ENCODE peak calls at places on chromosomes 12 and 14, in eight cellular contexts. E is stomach, V is breast epithelium, L is suprapubic skin, P is sigmoid colon, J is endothelial cell of umbilical vein, X is prostate gland, M is vagina. U is an unnamed sample.

GRCh38 chr12:108566452-108566851 is 4.1 kb downstream of the ISCU start:
- DNase-seq in X (no peak), J (no peak), L (no peak), M (no peak), P (no peak), V (no peak), E (no peak), U (peak)

GRCh38 chr12:58668831-58669230 is 251.5 kb downstream of the LRIG3 start:
- DNase-seq in X (no peak), V (no peak), L (no peak), P (no peak), M (no peak), J (no peak), E (no peak), U (no peak)

GRCh38 chr12:126742326-126742725 is 1524.6 kb upstream of the TMEM132C start:
- DNase-seq in X (no peak), E (no peak), J (no peak), P (no peak), L (no peak), M (no peak), V (no peak), U (no peak)

GRCh38 chr12:92745874-92746553 is 43.2 kb downstream of the PLEKHG7 start:
- DNase-seq in X (no peak), P (peak), V (no peak), J (peak), E (peak), M (peak), L (peak), U (peak)

GRCh38 chr12:110349521-110350151 is 53.9 kb downstream of the ANAPC7 start:
- DNase-seq in P (no peak), V (no peak), L (no peak), E (no peak), J (no peak), X (no peak), M (no peak), U (no peak)

GRCh38 chr14:105088812-105089745 is 23.8 kb upstream of the GPR132 start:
- DNase-seq in V (no peak), P (peak), E (peak), L (peak), M (peak), J (no peak), X (no peak), U (no peak)

GRCh38 chr12:31322651-31323248 is 3.2 kb downstream of the SINHCAF start:
- DNase-seq in M (no peak), X (peak), E (no peak), P (no peak), J (peak), L (no peak), V (no peak), U (no peak)

GRCh38 chr12:116524964-116525379 is 34.2 kb upstream of the MAP1LC3B2 start:
- DNase-seq in E (no peak), L (no peak), X (no peak), V (no peak), P (no peak), M (no peak), J (no peak), U (no peak)

GRCh38 chr12:121536929-121537813 is 43.7 kb downstream of the KDM2B start:
- DNase-seq in V (peak), L (peak), J (peak), X (peak), P (peak), E (peak), M (no peak), U (peak)
- TF ChIP-seq POLR2AphosphoS5 in V (no peak), L (no peak), J (peak), X (peak), P (peak), E (peak), M (peak), U (peak)

DNA sequence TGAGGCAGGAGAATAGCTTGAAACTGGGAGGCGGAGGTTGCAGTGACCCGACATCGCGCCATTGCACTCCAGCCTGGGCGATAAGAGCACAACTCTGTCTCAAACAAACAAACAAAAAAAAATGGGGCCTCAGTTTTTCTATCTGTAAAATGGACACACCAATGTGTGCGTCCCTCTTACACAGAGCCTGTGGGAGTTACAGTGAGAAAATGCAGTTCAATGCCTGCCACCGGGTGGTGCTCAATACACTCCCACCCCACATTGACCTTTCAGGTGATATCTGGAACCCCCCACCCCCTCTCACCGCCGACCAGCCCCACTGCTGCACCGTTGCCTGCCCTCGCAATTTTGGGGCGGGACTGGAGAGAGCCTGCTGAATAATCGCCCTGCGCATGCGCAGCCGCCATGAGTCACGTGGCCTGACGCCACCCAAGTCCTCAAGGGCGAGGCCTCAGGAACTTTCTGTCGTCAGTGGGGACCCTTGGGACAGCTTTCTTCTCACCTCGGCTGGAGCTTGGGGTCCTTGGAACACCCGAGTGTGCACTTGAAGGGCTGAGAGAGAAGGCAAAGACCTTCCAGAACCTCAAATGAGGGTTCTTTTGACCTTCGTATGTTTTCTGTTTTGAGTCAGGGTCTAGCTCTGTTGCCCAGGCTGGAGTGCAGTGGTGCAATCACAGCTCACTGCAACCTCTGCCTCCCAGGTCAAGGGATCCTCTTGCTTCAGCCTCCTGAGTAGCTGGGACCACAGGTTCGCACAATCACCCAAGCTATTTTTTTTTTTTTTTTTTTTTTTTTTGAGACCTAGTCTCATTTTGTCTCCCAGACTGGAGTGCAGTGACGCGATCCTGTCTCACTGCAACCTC is 14.6 kb upstream of the CABP1 start:
- DNase-seq in X (no peak), V (no peak), J (no peak), M (no peak), L (no peak), P (no peak), E (no peak), U (no peak)
- TF ChIP-seq POLR2AphosphoS5 in X (no peak), V (no peak), J (no peak), M (no peak), L (no peak), P (no peak), E (no peak), U (no peak)

DNA sequence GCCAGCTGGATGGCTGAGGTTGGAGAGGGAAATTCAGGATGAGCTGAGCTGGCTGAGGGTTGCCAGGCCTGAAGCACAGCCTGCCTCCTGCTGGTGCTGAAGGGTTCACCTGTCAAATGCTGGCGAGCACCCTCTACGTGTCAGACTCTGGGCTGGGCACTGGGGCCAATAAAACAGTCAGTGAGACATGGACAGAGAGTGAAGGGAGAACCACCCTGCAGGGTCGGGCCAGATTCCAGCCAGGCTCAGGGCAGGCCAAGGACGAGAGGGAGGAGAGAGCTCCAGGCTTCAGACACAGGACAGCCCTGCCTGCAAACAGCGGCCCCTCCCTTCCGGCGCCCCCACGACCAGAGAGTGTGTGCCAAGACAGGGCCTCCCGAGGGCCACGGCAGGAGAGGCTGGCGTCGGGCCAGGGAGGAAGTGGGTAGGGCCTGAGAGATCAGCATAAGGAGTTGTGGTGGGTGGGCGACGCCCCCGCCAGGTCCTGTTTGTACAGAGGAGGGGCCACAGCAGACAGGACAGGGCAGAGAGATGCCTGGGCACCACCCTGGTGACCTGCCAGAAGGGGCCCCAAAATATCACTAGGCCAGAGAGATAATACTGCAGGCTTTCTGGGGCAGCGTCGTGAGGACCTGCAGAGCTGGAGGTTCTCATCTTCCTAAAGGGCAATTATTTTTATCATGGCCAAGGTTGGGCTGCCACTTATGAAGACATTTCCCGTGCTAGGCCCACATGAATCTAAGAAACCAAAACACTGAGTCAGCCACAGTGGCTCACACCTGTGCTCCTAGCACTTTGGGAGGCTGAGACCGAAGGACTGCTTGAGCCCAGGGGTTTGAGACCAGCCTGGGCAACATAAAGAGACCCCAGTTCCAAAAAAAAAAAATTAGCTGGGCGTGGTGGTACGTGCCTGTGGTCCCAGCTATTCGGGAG is 73.1 kb upstream of the GPR68 start:
- DNase-seq in J (peak), V (no peak), X (peak), E (peak), L (peak), M (no peak), P (peak), U (no peak)
- TF ChIP-seq POLR2AphosphoS5 in J (peak), V (no peak), X (peak), E (no peak), L (no peak), M (no peak), P (no peak), U (no peak)

GRCh38 chr12:4915752-4916151 is 6.0 kb downstream of the KCNA1 start:
- DNase-seq in E (no peak), V (no peak), X (no peak), L (no peak), M (no peak), J (no peak), P (no peak), U (no peak)
- TF ChIP-seq POLR2AphosphoS5 in E (no peak), V (no peak), X (no peak), L (no peak), M (no peak), J (no peak), P (no peak), U (no peak)

DNA sequence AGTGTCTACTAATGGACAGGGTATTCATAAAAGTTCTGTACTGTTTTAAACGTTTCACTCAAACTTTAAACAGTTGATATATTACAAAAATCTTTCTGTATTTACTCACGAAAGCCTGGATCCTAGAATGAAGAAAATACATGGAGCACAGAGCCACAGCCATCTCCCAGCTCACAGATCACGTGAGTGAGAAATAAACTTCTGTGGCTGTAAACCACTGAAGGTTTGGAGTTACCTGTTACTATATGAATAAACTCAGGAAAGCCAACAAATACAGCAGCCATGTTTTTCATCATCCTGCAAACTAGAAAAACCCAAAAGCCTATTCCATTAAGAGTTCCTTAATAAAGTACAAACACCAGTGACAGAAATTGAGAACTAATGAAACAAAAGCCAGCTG is 867 bp upstream of the TDG start:
- DNase-seq in L (no peak), M (no peak), P (no peak), E (no peak), X (no peak), J (no peak), V (no peak), U (no peak)
- TF ChIP-seq POLR2AphosphoS5 in L (no peak), M (no peak), P (no peak), E (no peak), X (no peak), J (no peak), V (no peak), U (no peak)

GRCh38 chr14:80393766-80394165 is 182.5 kb upstream of the DIO2 start:
- DNase-seq in X (no peak), J (no peak), V (no peak), L (no peak), P (no peak), E (no peak), M (no peak), U (no peak)
- TF ChIP-seq POLR2AphosphoS5 in X (no peak), J (no peak), V (no peak), L (no peak), P (no peak), E (no peak), M (no peak), U (no peak)

GRCh38 chr12:51270847-51271518 is 768 bp upstream of the SMAGP start:
- DNase-seq in J (peak), X (no peak), L (peak), E (no peak), M (no peak), P (no peak), V (no peak), U (no peak)
- TF ChIP-seq POLR2AphosphoS5 in J (peak), X (no peak), L (no peak), E (peak), M (peak), P (no peak), V (no peak), U (no peak)

DNA sequence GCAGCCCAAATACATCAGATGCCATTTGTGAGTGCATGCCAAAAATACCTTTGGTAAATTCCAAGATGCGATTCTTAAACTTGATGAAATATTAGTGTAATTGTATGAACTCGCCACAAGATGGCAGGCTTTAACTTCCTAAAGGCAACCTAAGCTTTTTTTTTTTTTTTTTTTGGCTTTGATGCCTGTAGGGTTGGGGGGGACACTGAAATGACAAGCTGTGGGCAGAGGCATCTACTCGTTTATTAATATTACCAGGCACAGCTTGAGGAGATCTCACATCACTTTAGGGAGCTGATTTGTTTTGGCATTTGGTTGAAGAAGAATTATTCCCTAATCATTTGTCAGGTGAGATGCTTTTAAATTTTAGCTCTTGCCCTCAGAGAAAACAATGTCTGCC is 126.7 kb upstream of the CCDC196 start:
- DNase-seq in L (no peak), E (no peak), V (no peak), J (peak), X (peak), P (no peak), M (no peak), U (no peak)
- TF ChIP-seq POLR2AphosphoS5 in L (no peak), E (no peak), V (no peak), J (no peak), X (no peak), P (no peak), M (no peak), U (no peak)

DNA sequence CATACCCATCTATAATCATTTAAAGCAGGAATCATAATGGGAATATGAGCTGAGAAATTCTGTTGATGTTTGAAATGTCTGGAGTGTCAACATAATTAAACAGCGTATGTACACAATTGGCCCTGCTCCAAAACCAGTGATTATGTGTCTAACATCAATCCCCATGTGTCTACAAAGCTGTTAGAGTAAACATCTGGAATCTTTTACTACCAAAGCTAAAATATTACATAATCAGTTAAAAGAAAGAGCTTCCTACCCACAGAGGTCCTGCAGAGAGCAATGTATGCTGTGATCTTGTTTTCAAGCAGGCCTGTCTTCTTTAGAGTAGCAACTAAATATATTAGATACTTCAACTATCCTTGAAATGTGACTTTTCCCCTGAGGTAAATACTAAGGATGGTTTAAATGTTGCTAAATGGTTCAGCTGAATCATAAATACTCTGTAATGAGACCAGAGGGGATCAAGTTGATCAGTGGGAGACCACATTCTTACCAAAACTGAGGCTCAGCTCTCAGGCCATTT is 74.3 kb downstream of the RASSF8 start:
- DNase-seq in J (no peak), L (no peak), X (no peak), V (no peak), M (no peak), P (no peak), E (no peak), U (no peak)
- TF ChIP-seq POLR2AphosphoS5 in J (no peak), L (no peak), X (no peak), V (no peak), M (no peak), P (no peak), E (no peak), U (no peak)

GRCh38 chr12:55937956-55938355 is 7.0 kb downstream of the DGKA start:
- DNase-seq in M (no peak), J (no peak), E (no peak), V (no peak), X (no peak), P (no peak), L (no peak), U (no peak)

GRCh38 chr12:55934343-55934742 is 3.4 kb downstream of the DGKA start:
- DNase-seq in E (no peak), V (no peak), L (no peak), X (no peak), P (no peak), M (no peak), J (no peak), U (no peak)

GRCh38 chr12:55934773-55935172 is 3.8 kb downstream of the DGKA start:
- DNase-seq in X (no peak), L (no peak), J (no peak), V (no peak), M (no peak), E (no peak), P (no peak), U (no peak)

GRCh38 chr12:55933799-55934174 is 2.8 kb downstream of the DGKA start:
- DNase-seq in M (no peak), V (no peak), P (no peak), J (no peak), E (no peak), L (no peak), X (no peak), U (no peak)

DNA sequence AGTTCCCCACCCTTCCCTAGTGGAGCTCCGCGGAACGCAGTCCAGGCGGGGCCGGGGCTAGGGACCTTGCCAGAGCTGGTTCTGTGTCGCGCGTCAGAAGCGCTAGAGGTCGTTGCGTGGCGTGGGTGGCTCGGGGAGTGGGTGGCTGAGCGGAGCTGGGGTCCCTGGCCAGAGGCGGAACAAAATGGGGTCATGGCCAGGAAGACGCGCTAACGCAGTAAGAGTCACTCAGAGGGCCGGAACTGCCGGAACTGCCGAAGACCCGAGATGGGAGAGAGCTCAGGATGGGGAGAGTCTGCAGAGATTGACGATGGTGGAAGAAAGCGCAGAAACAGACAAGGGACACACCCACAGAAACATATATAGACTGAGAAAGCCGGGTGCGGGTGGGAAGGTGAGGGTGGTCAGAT is 4.8 kb downstream of the DGKA start:
- DNase-seq in M (no peak), J (no peak), L (no peak), X (no peak), V (no peak), P (peak), E (no peak), U (no peak)
- TF ChIP-seq POLR2AphosphoS5 in M (no peak), J (no peak), L (no peak), X (no peak), V (no peak), P (peak), E (no peak), U (no peak)